ENCODE peak calls at places on chromosomes 7 and 10, in five cellular contexts. One of them, this sample, is unnamed.

GRCh38 chr7:7641129-7641663 is 644 bp downstream of the UMAD1 start:
- DNase-seq in OCI-LY7: no peak
- DNase-seq in Panc1: no peak
- DNase-seq in foreskin fibroblast: no peak
- DNase-seq in gastrocnemius medialis: no peak
- DNase-seq in this sample: no peak

GRCh38 chr7:100826546-100827329 is 585 bp downstream of the EPHB4 start:
- DNase-seq in OCI-LY7: no peak
- DNase-seq in Panc1: no peak
- DNase-seq in foreskin fibroblast: peak
- DNase-seq in gastrocnemius medialis: no peak
- DNase-seq in this sample: no peak

GRCh38 chr7:47303695-47304453 is 278.0 kb downstream of the TNS3 start:
- DNase-seq in OCI-LY7: no peak
- DNase-seq in Panc1: no peak
- DNase-seq in foreskin fibroblast: no peak
- DNase-seq in gastrocnemius medialis: no peak
- DNase-seq in this sample: no peak

GRCh38 chr7:93622036-93622714 is 47.7 kb upstream of the CALCR start:
- DNase-seq in OCI-LY7: peak
- DNase-seq in Panc1: no peak
- DNase-seq in foreskin fibroblast: peak
- DNase-seq in gastrocnemius medialis: no peak
- DNase-seq in this sample: no peak

GRCh38 chr10:5416981-5417380 is 4.6 kb downstream of the NET1 start:
- DNase-seq in OCI-LY7: no peak
- DNase-seq in Panc1: no peak
- DNase-seq in foreskin fibroblast: no peak
- DNase-seq in gastrocnemius medialis: peak
- DNase-seq in this sample: no peak

GRCh38 chr7:122027058-122027457 is 117.0 kb downstream of the AASS start:
- DNase-seq in OCI-LY7: no peak
- DNase-seq in Panc1: no peak
- DNase-seq in foreskin fibroblast: no peak
- DNase-seq in gastrocnemius medialis: no peak
- DNase-seq in this sample: no peak

GRCh38 chr10:16585103-16585502 is 63.4 kb upstream of the C1QL3 start:
- DNase-seq in OCI-LY7: no peak
- DNase-seq in Panc1: no peak
- DNase-seq in foreskin fibroblast: no peak
- DNase-seq in gastrocnemius medialis: no peak
- DNase-seq in this sample: peak

GRCh38 chr10:42953684-42954674 is 122.9 kb upstream of the RET start:
- DNase-seq in OCI-LY7: no peak
- DNase-seq in Panc1: no peak
- DNase-seq in foreskin fibroblast: no peak
- DNase-seq in gastrocnemius medialis: no peak
- DNase-seq in this sample: no peak

GRCh38 chr10:17984056-17984455 is 32.3 kb downstream of the SLC39A12 start:
- DNase-seq in OCI-LY7: no peak
- DNase-seq in Panc1: no peak
- DNase-seq in foreskin fibroblast: peak
- DNase-seq in gastrocnemius medialis: no peak
- DNase-seq in this sample: peak

GRCh38 chr7:80488406-80488805 is 23.5 kb downstream of the GNAT3 start:
- DNase-seq in OCI-LY7: no peak
- DNase-seq in Panc1: no peak
- DNase-seq in foreskin fibroblast: peak
- DNase-seq in gastrocnemius medialis: no peak
- DNase-seq in this sample: no peak

GRCh38 chr10:7998831-7999230 is 55.7 kb upstream of the GATA3 start:
- DNase-seq in OCI-LY7: no peak
- DNase-seq in Panc1: no peak
- DNase-seq in foreskin fibroblast: no peak
- DNase-seq in gastrocnemius medialis: no peak
- DNase-seq in this sample: no peak

GRCh38 chr7:23230586-23231195 is 15.9 kb upstream of the GPNMB start:
- DNase-seq in OCI-LY7: no peak
- DNase-seq in Panc1: no peak
- DNase-seq in foreskin fibroblast: no peak
- DNase-seq in gastrocnemius medialis: no peak
- DNase-seq in this sample: no peak

GRCh38 chr10:11404931-11405330 is 206.5 kb downstream of the USP6NL start:
- DNase-seq in OCI-LY7: no peak
- DNase-seq in Panc1: no peak
- DNase-seq in foreskin fibroblast: no peak
- DNase-seq in gastrocnemius medialis: no peak
- DNase-seq in this sample: no peak

GRCh38 chr7:140196361-140197217 is 19.8 kb upstream of the KDM7A start:
- DNase-seq in OCI-LY7: no peak
- DNase-seq in Panc1: no peak
- DNase-seq in foreskin fibroblast: peak
- DNase-seq in gastrocnemius medialis: peak
- DNase-seq in this sample: no peak

GRCh38 chr7:39908973-39909372 is 41.1 kb upstream of the CDK13 start:
- DNase-seq in OCI-LY7: no peak
- DNase-seq in Panc1: no peak
- DNase-seq in foreskin fibroblast: no peak
- DNase-seq in gastrocnemius medialis: no peak
- DNase-seq in this sample: no peak

GRCh38 chr10:132575320-132576201 is 38.0 kb downstream of the INPP5A start:
- DNase-seq in OCI-LY7: no peak
- DNase-seq in Panc1: peak
- DNase-seq in foreskin fibroblast: peak
- DNase-seq in gastrocnemius medialis: no peak
- DNase-seq in this sample: no peak

GRCh38 chr7:37052673-37053072 is 328.4 kb upstream of the AOAH start:
- DNase-seq in OCI-LY7: peak
- DNase-seq in Panc1: no peak
- DNase-seq in foreskin fibroblast: peak
- DNase-seq in gastrocnemius medialis: no peak
- DNase-seq in this sample: no peak

GRCh38 chr7:78346824-78347223 is 548.3 kb downstream of the PHTF2 start:
- DNase-seq in OCI-LY7: no peak
- DNase-seq in Panc1: no peak
- DNase-seq in foreskin fibroblast: no peak
- DNase-seq in gastrocnemius medialis: no peak
- DNase-seq in this sample: no peak

GRCh38 chr10:99914236-99914635 is 95.5 kb downstream of the DNMBP start:
- DNase-seq in OCI-LY7: no peak
- DNase-seq in Panc1: no peak
- DNase-seq in foreskin fibroblast: no peak
- DNase-seq in gastrocnemius medialis: no peak
- DNase-seq in this sample: no peak

GRCh38 chr10:125003146-125003900 is 61.4 kb downstream of the ZRANB1 start:
- DNase-seq in OCI-LY7: no peak
- DNase-seq in Panc1: no peak
- DNase-seq in foreskin fibroblast: no peak
- DNase-seq in gastrocnemius medialis: no peak
- DNase-seq in this sample: no peak

GRCh38 chr7:128240696-128241386 is at the start of gene LEP:
- DNase-seq in OCI-LY7: no peak
- DNase-seq in Panc1: no peak
- DNase-seq in foreskin fibroblast: no peak
- DNase-seq in gastrocnemius medialis: no peak
- DNase-seq in this sample: no peak
- H3K4me3 ChIP-seq in OCI-LY7: no peak
- H3K4me3 ChIP-seq in Panc1: no peak
- H3K4me3 ChIP-seq in foreskin fibroblast: no peak
- H3K4me3 ChIP-seq in gastrocnemius medialis: no peak
- H3K4me3 ChIP-seq in this sample: no peak

GRCh38 chr7:105797652-105798051 is 78.7 kb downstream of the ATXN7L1 start:
- DNase-seq in OCI-LY7: no peak
- DNase-seq in Panc1: no peak
- DNase-seq in foreskin fibroblast: no peak
- DNase-seq in gastrocnemius medialis: no peak
- DNase-seq in this sample: no peak
- TF ChIP-seq CTCF in OCI-LY7: no peak
- TF ChIP-seq CTCF in Panc1: no peak
- TF ChIP-seq CTCF in foreskin fibroblast: no peak
- TF ChIP-seq CTCF in gastrocnemius medialis: no peak
- TF ChIP-seq CTCF in this sample: no peak

DNA sequence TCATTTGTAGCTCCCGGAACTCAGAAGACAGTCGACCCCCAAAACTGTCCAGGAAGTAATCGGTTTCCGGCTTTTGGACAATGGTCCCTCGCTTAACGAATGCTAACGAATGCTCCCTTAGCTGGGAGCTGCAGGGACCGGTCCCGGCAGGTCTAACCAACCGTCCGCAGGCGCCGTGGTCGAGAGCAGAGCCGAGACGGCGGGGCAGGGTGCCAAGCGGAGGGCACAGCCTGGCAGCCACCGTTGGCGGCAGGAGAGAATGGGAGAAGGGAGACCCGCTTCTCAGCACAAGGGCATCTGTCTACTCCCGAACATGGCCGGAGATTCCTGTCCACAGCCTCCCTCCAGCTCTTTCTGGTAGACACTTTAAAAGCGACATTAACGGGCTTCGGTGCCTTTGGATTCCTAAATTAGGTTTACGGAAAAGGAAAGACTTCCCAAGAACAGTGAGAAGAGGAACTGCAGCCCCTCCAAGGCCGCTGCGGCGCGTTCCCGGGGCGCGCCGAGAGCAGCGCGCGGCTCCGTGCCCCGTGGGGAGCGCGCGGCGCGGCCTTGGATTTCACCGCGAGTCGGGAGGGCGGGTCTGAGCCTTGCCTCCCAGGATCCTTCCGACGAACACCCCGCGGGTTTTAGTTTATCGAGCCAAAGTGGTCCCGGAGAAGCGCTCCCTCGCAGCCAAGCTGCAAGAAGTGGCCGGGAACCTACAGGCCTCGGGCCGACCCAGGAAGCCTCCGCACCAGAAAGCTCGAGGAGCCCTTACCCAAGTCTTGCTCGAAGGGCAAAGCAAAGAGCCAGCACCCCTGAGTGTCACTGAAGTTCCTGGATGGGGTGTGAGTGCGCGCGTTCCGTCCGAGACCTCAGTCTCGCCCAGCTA is 3.6 kb upstream of the TBX20 start:
- DNase-seq in OCI-LY7: no peak
- DNase-seq in Panc1: no peak
- DNase-seq in foreskin fibroblast: peak
- DNase-seq in gastrocnemius medialis: no peak
- DNase-seq in this sample: no peak
- H3K4me3 ChIP-seq in OCI-LY7: no peak
- H3K4me3 ChIP-seq in Panc1: no peak
- H3K4me3 ChIP-seq in foreskin fibroblast: no peak
- H3K4me3 ChIP-seq in gastrocnemius medialis: no peak
- H3K4me3 ChIP-seq in this sample: no peak

DNA sequence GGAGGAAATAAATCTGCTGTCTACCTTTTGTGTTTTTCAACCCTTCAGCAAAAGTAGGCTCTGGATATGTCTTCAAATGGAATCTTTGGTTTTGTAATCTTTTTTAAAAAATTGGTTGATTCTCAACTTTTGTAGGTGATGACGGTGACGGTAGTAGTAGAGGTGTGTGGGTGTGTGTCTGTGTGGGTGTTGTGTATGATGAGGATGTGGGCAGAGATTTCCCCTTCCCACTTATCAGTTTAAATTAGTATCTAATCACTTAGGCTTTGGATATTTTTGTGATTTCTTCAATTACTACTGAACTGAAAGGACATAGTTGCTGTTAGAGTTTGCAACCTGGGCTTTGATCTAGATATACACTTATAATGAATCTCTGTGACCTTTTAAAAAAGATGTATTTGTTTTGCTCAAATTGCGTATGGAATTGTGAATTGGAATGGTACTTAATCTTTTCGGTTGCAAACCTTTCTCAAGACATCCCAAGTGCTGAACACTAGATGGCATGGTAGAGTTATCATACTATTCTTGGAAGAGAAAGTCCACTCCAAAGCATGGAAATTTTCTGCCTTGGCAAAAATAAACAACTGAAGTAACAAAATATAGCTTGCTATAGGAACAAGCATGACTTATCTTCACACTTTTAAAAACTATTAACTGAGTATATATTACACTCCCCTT is 51.9 kb upstream of the A1CF start:
- DNase-seq in OCI-LY7: no peak
- DNase-seq in Panc1: peak
- DNase-seq in foreskin fibroblast: peak
- DNase-seq in gastrocnemius medialis: no peak
- DNase-seq in this sample: no peak
- TF ChIP-seq CTCF in OCI-LY7: peak
- TF ChIP-seq CTCF in Panc1: peak
- TF ChIP-seq CTCF in foreskin fibroblast: peak
- TF ChIP-seq CTCF in gastrocnemius medialis: no peak
- TF ChIP-seq CTCF in this sample: peak

DNA sequence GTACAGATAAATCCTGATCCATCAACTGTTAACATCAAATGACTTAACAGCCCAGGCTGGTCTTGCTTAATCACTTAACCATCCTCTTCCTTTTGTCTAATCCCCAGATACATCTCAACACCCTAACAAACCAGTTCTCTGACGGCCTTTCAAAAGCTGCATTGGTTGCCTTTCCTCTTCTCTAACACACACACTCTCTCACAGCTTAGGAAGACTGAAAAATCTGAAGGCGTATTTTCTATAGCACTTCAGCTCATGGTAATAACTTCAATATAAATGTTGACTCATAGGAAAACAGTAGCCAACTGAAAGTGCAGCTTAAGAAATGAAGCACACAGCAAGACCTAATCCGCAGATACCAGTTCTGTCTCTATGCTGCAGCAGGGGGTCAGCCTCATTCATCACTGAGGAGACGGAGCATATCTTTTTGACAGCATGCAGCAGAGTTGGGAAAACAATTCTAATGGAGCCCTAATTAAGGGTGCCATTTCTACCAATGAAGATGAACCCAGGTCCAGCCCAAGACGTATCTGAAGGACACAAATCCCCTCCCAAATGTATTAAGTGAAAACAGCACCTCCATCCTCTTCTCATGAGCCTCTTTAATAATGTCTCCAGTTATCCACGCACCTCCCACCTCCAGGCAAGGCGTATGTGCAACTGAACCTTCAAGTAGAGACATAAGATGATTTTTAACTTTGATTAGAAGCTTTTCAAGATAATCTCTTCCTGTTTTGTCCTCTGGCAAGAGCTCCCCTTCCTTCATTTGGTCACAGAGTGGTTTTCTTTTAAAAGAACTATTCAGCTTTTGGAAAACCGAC is 211.7 kb upstream of the NFE2L3 start:
- DNase-seq in OCI-LY7: no peak
- DNase-seq in Panc1: no peak
- DNase-seq in foreskin fibroblast: no peak
- DNase-seq in gastrocnemius medialis: no peak
- DNase-seq in this sample: no peak
- H3K4me3 ChIP-seq in OCI-LY7: no peak
- H3K4me3 ChIP-seq in Panc1: no peak
- H3K4me3 ChIP-seq in foreskin fibroblast: no peak
- H3K4me3 ChIP-seq in gastrocnemius medialis: no peak
- H3K4me3 ChIP-seq in this sample: no peak

GRCh38 chr10:77974396-77975074 is 48.0 kb upstream of the DLG5 start:
- DNase-seq in OCI-LY7: peak
- DNase-seq in Panc1: no peak
- DNase-seq in foreskin fibroblast: peak
- DNase-seq in gastrocnemius medialis: no peak
- DNase-seq in this sample: no peak
- TF ChIP-seq CTCF in OCI-LY7: peak
- TF ChIP-seq CTCF in Panc1: peak
- TF ChIP-seq CTCF in foreskin fibroblast: peak
- TF ChIP-seq CTCF in gastrocnemius medialis: no peak
- TF ChIP-seq CTCF in this sample: peak

This sample was measured in GM12864.